ENCODE peak calls at places on chromosomes 6 and 20, in four cellular contexts. Z is cardiac muscle cell, I is esophagus muscularis mucosa, Q is Peyer's patch. J is an unnamed sample.

GRCh38 chr6:108961985-108962384 is 113.8 kb downstream of the ARMC2 start:
- DNase-seq in Q (no peak), Z (peak; percentile 85), I (no peak), J (no peak)

GRCh38 chr20:10619427-10619826 is 54.4 kb downstream of the JAG1 start:
- DNase-seq in I (no peak), Q (no peak), Z (peak; percentile 85), J (no peak)

GRCh38 chr6:133240511-133241087 is 558 bp upstream of the EYA4 start:
- DNase-seq in I (no peak), Z (peak; percentile 42), Q (no peak), J (no peak)

GRCh38 chr6:158211273-158212055 is 43.3 kb downstream of the GTF2H5 start:
- DNase-seq in Q (no peak), Z (peak; percentile 40), I (no peak), J (no peak)

GRCh38 chr20:9280654-9281053 is 211.8 kb downstream of the PLCB4 start:
- DNase-seq in Z (no peak), I (no peak), Q (no peak), J (no peak)

GRCh38 chr6:36962874-36963273 is 8.3 kb downstream of the PI16 start:
- DNase-seq in I (peak; percentile 95), Z (peak; percentile 71), Q (peak; percentile 81), J (peak; percentile 84)

GRCh38 chr6:68468244-68468884 is 166.7 kb upstream of the ADGRB3 start:
- DNase-seq in Q (no peak), I (no peak), Z (peak; percentile 0), J (no peak)

GRCh38 chr6:167564416-167565250 is 239.7 kb downstream of the TTLL2 start:
- DNase-seq in Z (no peak), Q (peak; percentile 5), I (peak; percentile 42), J (no peak)

GRCh38 chr20:16528078-16528477 is 45.2 kb downstream of the KIF16B start:
- DNase-seq in Z (peak; percentile 76), I (no peak), Q (no peak), J (no peak)

GRCh38 chr20:25005661-25006060 is 13.1 kb upstream of the APMAP start:
- DNase-seq in Z (no peak), I (no peak), Q (peak; percentile 13), J (peak; percentile 31)

GRCh38 chr6:3385660-3386151 is 71.1 kb downstream of the SLC22A23 start:
- DNase-seq in I (no peak), Q (no peak), Z (no peak), J (peak; percentile 79)

GRCh38 chr6:151682922-151683321 is 124.6 kb upstream of the ESR1 start:
- DNase-seq in Z (no peak), I (peak; percentile 29), Q (no peak), J (no peak)

GRCh38 chr20:17663040-17663399 is 19.0 kb downstream of the RRBP1 start:
- DNase-seq in I (no peak), Z (no peak), Q (no peak), J (no peak)

GRCh38 chr6:75481936-75482593 is 11.5 kb downstream of the FILIP1 start:
- DNase-seq in Q (no peak), I (no peak), Z (peak; percentile 68), J (no peak)

GRCh38 chr6:166777096-166777630 is 150.1 kb upstream of the RPS6KA2 start:
- DNase-seq in I (no peak), Z (no peak), Q (no peak), J (no peak)

GRCh38 chr20:1327827-1328679 is 886 bp downstream of the SDCBP2 start:
- DNase-seq in Q (peak; percentile 9), I (peak; percentile 57), Z (no peak), J (no peak)

GRCh38 chr20:59515013-59515905 is 89.1 kb upstream of the PHACTR3 start:
- DNase-seq in I (peak; percentile 92), Q (no peak), Z (peak; percentile 66), J (peak; percentile 85)

GRCh38 chr6:21596379-21597242 is 3.1 kb downstream of the SOX4 start:
- DNase-seq in I (no peak), Z (peak; percentile 66), Q (peak; percentile 22), J (no peak)

GRCh38 chr6:26301638-26302037 is 63.4 kb upstream of the BTN3A2 start:
- DNase-seq in Z (no peak), I (no peak), Q (no peak), J (no peak)

GRCh38 chr6:26300359-26300758 is 64.6 kb upstream of the BTN3A2 start:
- DNase-seq in I (no peak), Q (no peak), Z (no peak), J (no peak)

GRCh38 chr6:26300828-26301227 is 64.2 kb upstream of the BTN3A2 start:
- DNase-seq in Q (no peak), Z (no peak), I (no peak), J (no peak)

GRCh38 chr6:26299286-26300042 is 65.5 kb upstream of the BTN3A2 start:
- DNase-seq in Z (no peak), Q (no peak), I (no peak), J (no peak)

DNA sequence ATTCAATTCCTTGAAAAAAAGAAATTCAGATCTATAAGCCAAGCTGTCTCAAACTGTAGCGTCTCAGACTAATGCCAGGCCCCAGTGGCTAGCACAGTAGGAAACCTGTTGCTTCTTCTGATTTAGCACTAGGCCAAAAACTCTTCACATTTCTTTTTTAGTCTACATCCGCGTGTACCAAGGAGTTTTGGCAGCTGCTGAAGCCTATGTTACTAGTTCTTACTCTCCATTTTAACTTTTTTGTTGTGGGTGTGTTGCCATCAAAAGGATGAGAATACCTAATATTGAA is 65.0 kb upstream of the BTN3A2 start:
- DNase-seq in Z (no peak), Q (no peak), I (no peak), J (no peak)
- H3K27me3 ChIP-seq in Z (no peaks in the 10 kb centered on the region), Q (no peaks in the 10 kb centered on the region), I (no peaks in the 10 kb centered on the region), J (no peaks in the 10 kb centered on the region)

DNA sequence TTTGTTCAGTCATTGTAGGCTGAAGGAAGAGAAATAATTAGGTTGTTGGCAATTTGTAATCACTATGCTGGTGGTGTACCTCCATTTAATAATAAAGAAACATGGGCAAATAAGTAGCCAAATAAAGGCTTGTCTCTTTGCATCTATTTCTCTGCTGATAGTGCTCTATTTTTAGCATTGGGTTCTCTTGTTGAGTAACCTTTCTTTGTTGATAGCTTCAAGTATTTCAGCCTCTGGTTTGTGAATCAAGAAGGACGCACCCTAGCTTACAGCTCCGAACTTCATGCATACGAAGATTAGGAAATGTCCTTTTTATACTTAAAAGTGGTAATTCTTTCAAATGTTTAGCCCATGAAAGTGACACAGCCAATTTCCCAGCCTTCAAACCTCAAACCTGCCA is 2.6 kb downstream of the PPP1R14C start:
- DNase-seq in I (no peak), Q (no peak), Z (no peak), J (no peak)
- H3K4me3 ChIP-seq in I (no peak overlapping the region), Q (no peak overlapping the region), Z (peak overlapping the region; percentile 95), J (no peak overlapping the region)

GRCh38 chr6:162726997-162727346 is 594 bp downstream of the PRKN start:
- DNase-seq in I (no peak), Q (no peak), Z (peak; percentile 13), J (no peak)

GRCh38 chr6:162728706-162729105 is 932 bp downstream of the PACRG start:
- DNase-seq in Q (no peak), I (no peak), Z (no peak), J (no peak)

GRCh38 chr6:162728177-162728571 is 400 bp downstream of the PACRG start:
- DNase-seq in Z (no peak), I (no peak), Q (no peak), J (no peak)

GRCh38 chr6:162730502-162730901 is 2.7 kb downstream of the PACRG start:
- DNase-seq in I (no peak), Z (no peak), Q (no peak), J (no peak)

DNA sequence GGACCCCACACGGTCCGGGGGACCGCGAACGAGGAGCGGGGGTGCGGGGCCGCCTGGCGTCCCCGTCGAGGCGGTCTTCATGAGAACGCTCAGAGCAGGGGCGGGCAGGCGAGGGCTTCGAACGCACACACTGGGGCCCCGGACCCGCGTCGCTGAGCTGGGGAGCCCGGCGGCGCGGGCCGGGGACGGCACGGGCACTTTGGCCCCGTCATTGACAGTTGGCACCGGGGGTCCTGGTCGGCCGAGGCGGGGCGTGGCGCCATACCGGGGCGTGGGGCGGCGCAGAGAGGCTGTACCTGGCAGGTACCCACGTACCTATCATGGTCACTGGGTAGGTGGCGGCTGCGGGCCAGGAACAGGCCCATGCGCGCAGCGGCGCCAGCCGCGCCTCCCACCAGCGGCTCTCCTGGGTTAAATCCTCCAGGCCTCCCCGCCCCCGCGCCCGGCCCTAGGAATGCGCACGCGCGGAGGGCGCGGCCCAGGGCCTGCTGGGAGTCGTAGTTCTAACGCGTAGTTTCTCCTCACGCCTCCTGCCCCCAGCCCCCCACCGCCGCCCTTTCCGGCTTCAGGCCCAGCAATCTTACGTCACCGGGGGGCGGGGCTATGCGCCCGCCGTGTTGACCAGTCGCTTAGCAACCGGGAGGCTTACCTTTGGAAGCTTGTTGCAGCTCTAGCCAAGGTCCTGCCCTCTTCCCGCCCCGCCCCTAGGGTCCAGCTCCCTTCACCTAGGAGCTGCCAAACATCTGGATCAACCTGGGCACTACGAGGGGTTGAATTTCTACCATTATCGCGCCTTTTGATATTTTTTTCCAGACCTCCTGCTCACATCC is at the start of the genes PACRG and PRKN:
- DNase-seq in I (peak; percentile 99), Q (peak; percentile 97), Z (peak; percentile 99), J (peak; percentile 99)
- TF ChIP-seq CTCF in I (no peak), Q (no peak), Z (no peak), J (no peak)

GRCh38 chr20:46994341-46994740 is 99.7 kb downstream of the EYA2 start:
- DNase-seq in Q (peak; percentile 18), I (no peak), Z (no peak), J (no peak)
- H3K27me3 ChIP-seq in Q (no peaks in the 10 kb centered on the region), I (no peaks in the 10 kb centered on the region), Z (peaks cover 21% of the 10 kb centered on the region), J (no peaks in the 10 kb centered on the region)

GRCh38 chr6:96925290-96925687 is 761 bp downstream of the KLHL32 start:
- DNase-seq in Z (no peak), Q (no peak), I (no peak), J (no peak)
- H3K4me3 ChIP-seq in Z (peak overlapping the region; percentile 47), Q (peak overlapping the region; percentile 75), I (peak overlapping the region; percentile 77), J (peak overlapping the region; percentile 90)

DNA sequence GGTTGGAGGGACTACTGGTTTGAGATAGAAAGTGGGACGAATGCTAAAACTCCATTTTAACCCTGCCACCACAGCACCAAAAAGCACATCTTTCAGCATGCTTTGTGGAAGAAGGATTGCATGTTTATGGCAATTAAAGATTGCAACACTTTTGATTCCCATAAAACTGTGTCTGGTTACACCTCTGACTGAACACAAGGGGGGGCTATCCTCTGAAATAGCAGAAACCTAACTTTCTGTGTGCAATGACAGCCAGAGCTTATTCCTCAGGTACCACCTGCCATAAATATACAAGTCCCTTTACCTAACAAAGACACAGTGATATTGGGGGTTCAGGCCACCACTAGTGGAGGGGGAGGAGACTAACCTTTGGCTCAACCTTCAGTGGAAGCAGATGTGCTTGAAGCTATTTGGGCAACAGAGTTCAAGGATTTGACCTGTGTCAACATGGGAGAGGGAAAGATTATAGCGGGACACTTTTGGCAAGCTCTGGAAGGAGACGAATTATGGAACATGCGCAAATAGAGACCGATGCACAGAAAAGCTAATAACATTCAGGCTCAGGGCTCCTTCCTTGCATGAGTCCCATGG is 9.6 kb upstream of the PLG start:
- DNase-seq in Z (no peak), I (no peak), Q (no peak), J (no peak)
- TF ChIP-seq CTCF in Z (no peak), I (no peak), Q (no peak), J (no peak)